ENCODE peak calls at places on chromosome 4, in five cellular contexts. F is sigmoid colon, D is suprapubic skin, K is HepG2, W is adrenal gland. J is an unnamed sample.

GRCh38 chr4:4260185-4260751 is 12.2 kb upstream of the TMEM128 start:
- DNase-seq in F (no peak), D (no peak), K (peak; percentile 79), W (no peak), J (no peak)

GRCh38 chr4:2886622-2887021 is 43.0 kb downstream of the ADD1 start:
- DNase-seq in F (no peak), D (no peak), K (no peak), W (no peak), J (no peak)

GRCh38 chr4:11631416-11631815 is 202.7 kb upstream of the HS3ST1 start:
- DNase-seq in F (no peak), D (no peak), K (no peak), W (no peak), J (no peak)

GRCh38 chr4:5979981-5980380 is 38.2 kb downstream of the C4orf50 start:
- DNase-seq in F (no peak), D (peak; percentile 65), K (no peak), W (no peak), J (no peak)

GRCh38 chr4:151486166-151486565 is 77.2 kb downstream of the FHIP1A start:
- DNase-seq in F (no peak), D (no peak), K (no peak), W (no peak), J (no peak)

GRCh38 chr4:156581282-156581681 is 390.3 kb downstream of the PDGFC start:
- DNase-seq in F (no peak), D (no peak), K (no peak), W (no peak), J (no peak)

GRCh38 chr4:19807505-19807904 is 444.2 kb upstream of the SLIT2 start:
- DNase-seq in F (no peak), D (no peak), K (no peak), W (no peak), J (no peak)

GRCh38 chr4:2843909-2844584 is 403 bp downstream of the ADD1 start:
- DNase-seq in F (peak; percentile 82), D (no peak), K (no peak), W (peak; percentile 55), J (no peak)

DNA sequence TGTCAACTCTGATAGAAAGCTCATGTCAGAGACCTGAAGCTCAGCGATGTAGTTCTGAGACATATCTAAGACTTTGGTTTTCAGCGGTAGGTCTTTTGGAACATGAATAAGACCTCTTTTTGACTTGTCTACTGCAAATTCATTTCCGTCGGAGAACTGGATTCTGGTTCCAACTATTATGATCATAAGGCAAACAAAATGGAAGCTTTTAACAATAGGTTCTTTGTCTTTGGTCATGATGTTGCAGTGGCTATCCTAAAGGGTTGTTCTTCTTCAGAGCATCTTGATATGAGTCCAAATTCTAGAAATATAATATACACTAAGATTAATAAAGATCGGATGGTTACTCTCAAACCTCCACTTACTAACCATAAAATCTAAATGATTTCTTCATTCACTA is 24.6 kb upstream of the TLR1 start:
- DNase-seq in F (no peak), D (no peak), K (no peak), W (no peak), J (no peak)
- TF ChIP-seq CTCF in F (no peak), D (no peak), K (no peak), W (no peak), J (no peak)

GRCh38 chr4:174009686-174010451 is 273.6 kb downstream of the FBXO8 start:
- DNase-seq in F (no peak), D (no peak), K (no peak), W (no peak), J (no peak)
- TF ChIP-seq POLR2A in F (no peak), D (no peak), K (no peak), W (no peak), J (no peak)

GRCh38 chr4:76781698-76782595 is 116.0 kb downstream of the SOWAHB start:
- DNase-seq in F (no peak), D (no peak), K (peak; percentile 35), W (no peak), J (no peak)

GRCh38 chr4:76779740-76780459 is 118.0 kb downstream of the SOWAHB start:
- DNase-seq in F (no peak), D (no peak), K (no peak), W (no peak), J (no peak)

GRCh38 chr4:76783836-76784235 is 114.1 kb downstream of the SOWAHB start:
- DNase-seq in F (no peak), D (no peak), K (no peak), W (no peak), J (no peak)

GRCh38 chr4:76782837-76783236 is 115.1 kb downstream of the SOWAHB start:
- DNase-seq in F (no peak), D (no peak), K (no peak), W (no peak), J (no peak)

DNA sequence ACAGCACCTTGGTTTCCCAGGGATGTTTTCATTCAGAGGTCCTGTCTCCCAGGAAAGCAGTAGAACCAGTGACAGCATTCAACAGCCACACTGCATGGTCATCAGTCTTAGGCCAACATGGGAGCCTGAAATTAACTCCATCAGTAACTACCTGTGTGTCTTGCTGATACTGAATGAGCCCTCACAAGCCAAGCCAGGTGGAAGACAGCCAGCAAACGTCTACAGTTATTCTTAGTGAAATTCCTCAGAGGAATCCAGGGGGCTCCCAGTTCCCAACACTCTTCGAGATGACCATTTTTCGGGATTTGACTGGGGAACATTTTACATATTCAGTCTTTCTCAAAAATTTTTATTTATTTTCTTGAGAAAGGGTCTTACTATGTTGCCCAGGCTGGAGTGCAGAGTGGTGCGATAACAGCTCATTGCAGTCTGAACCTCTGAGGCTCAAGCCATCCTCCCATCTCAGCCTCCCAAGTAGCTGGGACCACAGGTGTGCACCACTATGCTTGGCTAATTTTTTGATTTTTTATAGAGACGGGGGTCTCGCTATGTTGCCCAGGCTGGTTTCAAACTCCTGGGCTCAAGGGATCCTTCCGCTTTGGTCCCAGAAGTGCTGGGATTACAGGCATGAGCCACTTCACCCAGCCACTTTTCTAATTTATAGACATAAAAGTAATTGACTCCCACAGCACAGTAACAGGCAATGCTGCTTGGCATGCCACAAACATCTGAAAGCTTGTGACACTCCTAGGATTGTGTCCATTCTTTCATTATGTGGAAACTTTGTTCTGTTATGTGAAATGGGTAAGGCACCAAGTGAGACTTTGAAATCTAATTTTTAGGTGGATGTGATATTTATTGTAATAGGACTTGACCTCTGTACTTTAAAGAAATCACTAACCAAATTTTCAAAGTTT is 116.9 kb downstream of the SOWAHB start:
- DNase-seq in F (no peak), D (no peak), K (no peak), W (no peak), J (no peak)
- H3K27ac ChIP-seq in F (no peak overlapping the region), D (peak overlapping the region; percentile 4), K (no peak overlapping the region), W (no peak overlapping the region), J (no peak overlapping the region)

GRCh38 chr4:91118597-91118996 is 991.4 kb downstream of the CCSER1 start:
- DNase-seq in F (no peak), D (no peak), K (no peak), W (no peak), J (no peak)

GRCh38 chr4:91113130-91113706 is 986.0 kb downstream of the CCSER1 start:
- DNase-seq in F (no peak), D (no peak), K (peak; percentile 7), W (no peak), J (no peak)

GRCh38 chr4:91114386-91114785 is 987.2 kb downstream of the CCSER1 start:
- DNase-seq in F (no peak), D (no peak), K (no peak), W (no peak), J (no peak)

GRCh38 chr4:91111556-91111955 is 984.4 kb downstream of the CCSER1 start:
- DNase-seq in F (no peak), D (no peak), K (no peak), W (no peak), J (no peak)

DNA sequence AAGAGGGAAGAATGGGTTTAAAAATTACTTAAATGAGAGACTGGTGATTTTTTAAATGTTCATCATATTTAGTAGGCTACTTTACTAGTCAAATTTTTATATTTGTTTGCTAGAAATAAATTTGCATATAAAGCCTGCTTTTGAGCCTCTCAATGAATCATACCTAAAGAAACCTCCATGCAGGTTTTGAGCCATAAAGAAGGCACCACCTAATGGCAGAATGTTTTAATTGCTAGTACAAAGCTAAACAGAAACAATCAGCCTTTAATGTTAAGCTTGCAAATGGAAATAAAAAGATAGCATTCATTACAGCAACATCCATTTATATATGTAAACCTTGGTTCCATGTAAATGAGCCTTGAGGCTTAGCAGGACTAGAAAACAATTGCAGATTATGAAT is 989.7 kb downstream of the CCSER1 start:
- DNase-seq in F (no peak), D (no peak), K (no peak), W (no peak), J (no peak)
- TF ChIP-seq CTCF in F (no peak), D (no peak), K (peak; percentile 27), W (no peak), J (no peak)

J was measured in gastrocnemius medialis.